ENCODE peak calls at places on chromosomes 6 and 20, in eight cellular contexts. Y, C, F, S, W, B, A and T are unnamed samples.
A peak's percentile ranks its signal among the peaks of the same experiment; 100 is the strongest.

GRCh38 chr6:55758156-55758942 is 117.0 kb downstream of the BMP5 start:
- DNase-seq in Y (no peak), C (no peak), F (no peak), S (no peak), W (no peak), B (no peak), A (no peak), T (peak; percentile 46)

GRCh38 chr20:6613280-6613861 is 154.1 kb upstream of the BMP2 start:
- DNase-seq in Y (no peak), C (no peak), F (no peak), S (no peak), W (no peak), B (no peak), A (no peak), T (no peak)

GRCh38 chr6:88666906-88667305 is 296.5 kb downstream of the RNGTT start:
- DNase-seq in Y (no peak), C (no peak), F (no peak), S (no peak), W (no peak), B (no peak), A (no peak), T (no peak)

GRCh38 chr6:26350858-26351543 is 14.0 kb upstream of the BTN3A2 start:
- DNase-seq in Y (no peak), C (no peak), F (no peak), S (no peak), W (no peak), B (no peak), A (no peak), T (no peak)

GRCh38 chr6:144617231-144618199 is 332.4 kb downstream of the UTRN start:
- DNase-seq in Y (no peak), C (no peak), F (no peak), S (no peak), W (no peak), B (no peak), A (no peak), T (no peak)

GRCh38 chr20:23203951-23204730 is 118.0 kb upstream of the CD93 start:
- DNase-seq in Y (no peak), C (no peak), F (no peak), S (no peak), W (no peak), B (no peak), A (no peak), T (no peak)

GRCh38 chr6:22146581-22147468 is 150.0 kb downstream of the PRL start:
- DNase-seq in Y (no peak), C (no peak), F (no peak), S (no peak), W (no peak), B (no peak), A (peak; percentile 40), T (peak; percentile 77)

GRCh38 chr6:154319231-154319858 is 37.3 kb downstream of the IPCEF1 start:
- DNase-seq in Y (no peak), C (no peak), F (no peak), S (no peak), W (no peak), B (no peak), A (peak; percentile 30), T (no peak)

GRCh38 chr20:4014031-4014474 is 1.3 kb downstream of the RNF24 start:
- DNase-seq in Y (peak; percentile 68), C (peak; percentile 33), F (peak; percentile 68), S (no peak), W (no peak), B (peak; percentile 93), A (peak; percentile 61), T (peak; percentile 77)

GRCh38 chr20:48771542-48771941 is 56.3 kb downstream of the PREX1 start:
- DNase-seq in Y (no peak), C (no peak), F (no peak), S (no peak), W (no peak), B (no peak), A (no peak), T (no peak)

GRCh38 chr6:46367365-46367764 is 123.9 kb downstream of the RCAN2 start:
- DNase-seq in Y (no peak), C (no peak), F (no peak), S (no peak), W (no peak), B (no peak), A (no peak), T (no peak)

GRCh38 chr6:2931970-2932748 is 29.1 kb upstream of the SERPINB9 start:
- DNase-seq in Y (peak; percentile 82), C (peak; percentile 95), F (peak; percentile 90), S (peak; percentile 81), W (peak; percentile 89), B (peak; percentile 74), A (peak; percentile 86), T (peak; percentile 84)

GRCh38 chr20:9319687-9320384 is 194.6 kb upstream of the LAMP5 start:
- DNase-seq in Y (no peak), C (no peak), F (no peak), S (no peak), W (no peak), B (no peak), A (no peak), T (no peak)

GRCh38 chr6:18985958-18986357 is 598.8 kb downstream of the RNF144B start:
- DNase-seq in Y (no peak), C (no peak), F (no peak), S (no peak), W (no peak), B (no peak), A (no peak), T (no peak)

GRCh38 chr6:18985061-18985460 is 597.9 kb downstream of the RNF144B start:
- DNase-seq in Y (no peak), C (no peak), F (no peak), S (no peak), W (no peak), B (no peak), A (no peak), T (no peak)

GRCh38 chr6:18990313-18990978 is 603.3 kb downstream of the RNF144B start:
- DNase-seq in Y (peak; percentile 55), C (peak; percentile 91), F (peak; percentile 79), S (peak; percentile 77), W (peak; percentile 75), B (peak; percentile 54), A (peak; percentile 70), T (peak; percentile 26)
- TF ChIP-seq POLR2AphosphoS5 in Y (peak; percentile 35), C (no peak), F (no peak), S (no peak), W (peak; percentile 20), B (no peak), A (no peak), T (no peak)

DNA sequence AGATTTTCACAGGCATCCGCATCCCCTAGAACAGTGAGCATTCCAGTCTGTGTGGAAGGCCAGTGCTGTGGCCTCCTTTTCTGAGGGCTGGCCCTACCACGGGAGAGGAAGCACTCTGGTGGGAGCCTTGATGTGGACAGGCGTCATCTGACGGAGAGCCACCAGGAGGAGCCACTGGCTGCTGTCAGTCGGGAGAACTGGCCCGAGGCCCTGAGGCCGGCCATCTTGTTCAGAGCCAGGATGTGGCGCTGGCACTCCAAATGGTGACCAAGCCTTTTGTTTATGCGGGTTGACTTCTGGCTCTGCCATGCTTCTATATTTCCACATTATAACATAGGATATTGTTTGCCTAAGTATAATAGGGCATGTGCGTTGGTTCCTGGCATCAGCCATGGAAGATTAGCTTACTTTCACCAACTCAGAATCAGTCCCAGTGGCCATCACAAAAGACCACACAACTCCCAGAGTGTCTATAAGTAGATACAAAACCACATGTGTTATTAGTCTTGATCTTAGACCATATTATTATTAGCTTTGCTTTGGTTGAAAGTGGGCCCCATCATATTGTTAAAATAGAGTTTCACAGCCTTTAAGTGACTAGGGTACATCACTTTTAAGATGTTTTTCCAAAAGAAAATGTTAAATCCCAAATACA is 273.9 kb upstream of the TAB2 start:
- DNase-seq in Y (peak; percentile 45), C (peak; percentile 72), F (no peak), S (no peak), W (no peak), B (no peak), A (peak; percentile 65), T (no peak)
- TF ChIP-seq CTCF in Y (peak; percentile 72), C (peak; percentile 61), F (no peak), S (no peak), W (no peak), B (no peak), A (peak; percentile 51), T (peak; percentile 28)

GRCh38 chr6:91697010-91697694 is 1110.3 kb upstream of the MAP3K7 start:
- DNase-seq in Y (no peak), C (no peak), F (no peak), S (no peak), W (no peak), B (no peak), A (no peak), T (no peak)
- TF ChIP-seq POLR2AphosphoS5 in Y (no peak), C (no peak), F (no peak), S (no peak), W (no peak), B (no peak), A (no peak), T (no peak)

GRCh38 chr6:99282479-99283062 is 66.9 kb downstream of the FAXC start:
- DNase-seq in Y (peak; percentile 7), C (peak; percentile 49), F (no peak), S (no peak), W (no peak), B (no peak), A (peak; percentile 33), T (peak; percentile 23)
- TF ChIP-seq CTCF in Y (peak; percentile 66), C (peak; percentile 75), F (no peak), S (no peak), W (no peak), B (peak; percentile 51), A (peak; percentile 72), T (peak; percentile 18)